ENCODE peak calls at places on chromosomes 2 and 18, in five cellular contexts. One of them, this sample, is unnamed.

GRCh38 chr2:16663121-16663905 is 2.3 kb downstream of the CYRIA start:
- DNase-seq in NCI-H524: no peak
- DNase-seq in memory B cell: no peak
- DNase-seq in stimulated activated CD4-positive, alpha-beta T cell treated with anti-CD3 and anti-CD28 coated beads, Interleukin-4, amount 100 ng/mL, for 48 hours: no peak
- DNase-seq in MV-4-11: peak; percentile 44
- DNase-seq in this sample: no peak

GRCh38 chr2:119245841-119246230 is 22.2 kb downstream of the STEAP3 start:
- DNase-seq in NCI-H524: no peak
- DNase-seq in memory B cell: no peak
- DNase-seq in MV-4-11: no peak
- DNase-seq in stimulated activated CD4-positive, alpha-beta T cell treated with anti-CD3 and anti-CD28 coated beads, Interleukin-4, amount 100 ng/mL, for 48 hours: no peak
- DNase-seq in this sample: no peak

GRCh38 chr2:65133626-65134025 is 3.7 kb upstream of the RAB1A start:
- DNase-seq in MV-4-11: no peak
- DNase-seq in memory B cell: no peak
- DNase-seq in stimulated activated CD4-positive, alpha-beta T cell treated with anti-CD3 and anti-CD28 coated beads, Interleukin-4, amount 100 ng/mL, for 48 hours: no peak
- DNase-seq in NCI-H524: no peak
- DNase-seq in this sample: no peak

GRCh38 chr2:40751981-40752380 is 300.1 kb upstream of the SLC8A1 start:
- DNase-seq in stimulated activated CD4-positive, alpha-beta T cell treated with anti-CD3 and anti-CD28 coated beads, Interleukin-4, amount 100 ng/mL, for 48 hours: no peak
- DNase-seq in MV-4-11: peak; percentile 41
- DNase-seq in NCI-H524: no peak
- DNase-seq in memory B cell: no peak
- DNase-seq in this sample: no peak

GRCh38 chr2:85053802-85054201 is 79.4 kb upstream of the TCF7L1 start:
- DNase-seq in NCI-H524: no peak
- DNase-seq in memory B cell: no peak
- DNase-seq in MV-4-11: peak; percentile 58
- DNase-seq in stimulated activated CD4-positive, alpha-beta T cell treated with anti-CD3 and anti-CD28 coated beads, Interleukin-4, amount 100 ng/mL, for 48 hours: peak; percentile 4
- DNase-seq in this sample: no peak

GRCh38 chr2:30178618-30179404 is 32.0 kb downstream of the YPEL5 start:
- DNase-seq in memory B cell: no peak
- DNase-seq in NCI-H524: peak; percentile 93
- DNase-seq in MV-4-11: no peak
- DNase-seq in stimulated activated CD4-positive, alpha-beta T cell treated with anti-CD3 and anti-CD28 coated beads, Interleukin-4, amount 100 ng/mL, for 48 hours: no peak
- DNase-seq in this sample: no peak

GRCh38 chr2:85132392-85132791 is 800 bp upstream of the TCF7L1 start:
- DNase-seq in NCI-H524: peak; percentile 33
- DNase-seq in MV-4-11: no peak
- DNase-seq in stimulated activated CD4-positive, alpha-beta T cell treated with anti-CD3 and anti-CD28 coated beads, Interleukin-4, amount 100 ng/mL, for 48 hours: no peak
- DNase-seq in memory B cell: no peak
- DNase-seq in this sample: no peak

GRCh38 chr2:169107645-169108044 is 38.3 kb downstream of the DHRS9 start:
- DNase-seq in NCI-H524: no peak
- DNase-seq in memory B cell: no peak
- DNase-seq in stimulated activated CD4-positive, alpha-beta T cell treated with anti-CD3 and anti-CD28 coated beads, Interleukin-4, amount 100 ng/mL, for 48 hours: no peak
- DNase-seq in MV-4-11: no peak
- DNase-seq in this sample: peak; percentile 57

GRCh38 chr2:181466661-181467576 is 9.7 kb downstream of the ITGA4 start:
- DNase-seq in NCI-H524: peak; percentile 45
- DNase-seq in memory B cell: peak; percentile 77
- DNase-seq in MV-4-11: peak; percentile 57
- DNase-seq in stimulated activated CD4-positive, alpha-beta T cell treated with anti-CD3 and anti-CD28 coated beads, Interleukin-4, amount 100 ng/mL, for 48 hours: peak; percentile 82
- DNase-seq in this sample: peak; percentile 62

GRCh38 chr2:222950886-222951285 is 90.0 kb downstream of the ACSL3 start:
- DNase-seq in stimulated activated CD4-positive, alpha-beta T cell treated with anti-CD3 and anti-CD28 coated beads, Interleukin-4, amount 100 ng/mL, for 48 hours: no peak
- DNase-seq in MV-4-11: no peak
- DNase-seq in NCI-H524: no peak
- DNase-seq in memory B cell: no peak
- DNase-seq in this sample: no peak

GRCh38 chr2:181239400-181239799 is 217.8 kb upstream of the ITGA4 start:
- DNase-seq in stimulated activated CD4-positive, alpha-beta T cell treated with anti-CD3 and anti-CD28 coated beads, Interleukin-4, amount 100 ng/mL, for 48 hours: no peak
- DNase-seq in NCI-H524: peak; percentile 11
- DNase-seq in memory B cell: no peak
- DNase-seq in MV-4-11: peak; percentile 22
- DNase-seq in this sample: no peak

GRCh38 chr18:70289351-70290330 is 796 bp downstream of the SOCS6 start:
- DNase-seq in MV-4-11: no peak
- DNase-seq in stimulated activated CD4-positive, alpha-beta T cell treated with anti-CD3 and anti-CD28 coated beads, Interleukin-4, amount 100 ng/mL, for 48 hours: no peak
- DNase-seq in memory B cell: no peak
- DNase-seq in NCI-H524: peak; percentile 16
- DNase-seq in this sample: peak; percentile 57

GRCh38 chr18:48399303-48400075 is 9.7 kb downstream of the ZBTB7C start:
- DNase-seq in MV-4-11: no peak
- DNase-seq in NCI-H524: no peak
- DNase-seq in stimulated activated CD4-positive, alpha-beta T cell treated with anti-CD3 and anti-CD28 coated beads, Interleukin-4, amount 100 ng/mL, for 48 hours: no peak
- DNase-seq in memory B cell: no peak
- DNase-seq in this sample: no peak

GRCh38 chr18:48674198-48674721 is 135.4 kb downstream of the CTIF start:
- DNase-seq in stimulated activated CD4-positive, alpha-beta T cell treated with anti-CD3 and anti-CD28 coated beads, Interleukin-4, amount 100 ng/mL, for 48 hours: no peak
- DNase-seq in NCI-H524: no peak
- DNase-seq in memory B cell: no peak
- DNase-seq in MV-4-11: no peak
- DNase-seq in this sample: no peak

GRCh38 chr18:74895686-74896085 is 298.0 kb downstream of the ZNF407 start:
- DNase-seq in MV-4-11: peak; percentile 24
- DNase-seq in NCI-H524: no peak
- DNase-seq in stimulated activated CD4-positive, alpha-beta T cell treated with anti-CD3 and anti-CD28 coated beads, Interleukin-4, amount 100 ng/mL, for 48 hours: no peak
- DNase-seq in memory B cell: no peak
- DNase-seq in this sample: no peak

GRCh38 chr18:1002653-1003178 is 98.0 kb downstream of the ADCYAP1 start:
- DNase-seq in stimulated activated CD4-positive, alpha-beta T cell treated with anti-CD3 and anti-CD28 coated beads, Interleukin-4, amount 100 ng/mL, for 48 hours: no peak
- DNase-seq in NCI-H524: no peak
- DNase-seq in memory B cell: no peak
- DNase-seq in MV-4-11: no peak
- DNase-seq in this sample: no peak

GRCh38 chr2:114534051-114534727 is 91.7 kb downstream of the DPP10 start:
- DNase-seq in MV-4-11: peak; percentile 87
- DNase-seq in memory B cell: no peak
- DNase-seq in NCI-H524: no peak
- DNase-seq in stimulated activated CD4-positive, alpha-beta T cell treated with anti-CD3 and anti-CD28 coated beads, Interleukin-4, amount 100 ng/mL, for 48 hours: no peak
- DNase-seq in this sample: no peak

This sample was measured in stimulated activated effector memory CD8-positive, alpha-beta T cell treated with anti-CD3 and anti-CD28 coated beads, Interleukin-12 subunit alpha, Interleukin-12 subunit beta, amount 100 ng/mL, for 72 hours.